ENCODE peak calls at places on chromosomes 3 and 15, in ten cellular contexts. One of them, this sample, is unnamed.

GRCh38 chr15:90955911-90956310 is 1.2 kb downstream of the RCCD1 start:
- DNase-seq in stomach: peak; percentile 66
- DNase-seq in IMR-90: no peak
- DNase-seq in spleen: no peak
- DNase-seq in HCT116: no peak
- DNase-seq in suprapubic skin: no peak
- DNase-seq in tibial nerve: no peak
- DNase-seq in GM12878: no peak
- DNase-seq in transverse colon: peak; percentile 63
- DNase-seq in prostate gland: no peak
- DNase-seq in this sample: no peak

GRCh38 chr15:81859737-81860516 is 185.9 kb downstream of the MEX3B start:
- DNase-seq in suprapubic skin: no peak
- DNase-seq in IMR-90: no peak
- DNase-seq in tibial nerve: no peak
- DNase-seq in transverse colon: no peak
- DNase-seq in prostate gland: peak; percentile 65
- DNase-seq in stomach: no peak
- DNase-seq in spleen: no peak
- DNase-seq in HCT116: no peak
- DNase-seq in GM12878: no peak
- DNase-seq in this sample: no peak

GRCh38 chr15:90680371-90680935 is 36.7 kb upstream of the BLM start:
- DNase-seq in HCT116: no peak
- DNase-seq in IMR-90: peak; percentile 98
- DNase-seq in transverse colon: no peak
- DNase-seq in tibial nerve: peak; percentile 31
- DNase-seq in GM12878: no peak
- DNase-seq in prostate gland: no peak
- DNase-seq in stomach: no peak
- DNase-seq in suprapubic skin: no peak
- DNase-seq in spleen: no peak
- DNase-seq in this sample: no peak

GRCh38 chr3:151086484-151087456 is 1.3 kb downstream of the MED12L start:
- DNase-seq in GM12878: no peak
- DNase-seq in transverse colon: peak; percentile 61
- DNase-seq in IMR-90: peak; percentile 86
- DNase-seq in stomach: peak; percentile 67
- DNase-seq in tibial nerve: peak; percentile 39
- DNase-seq in HCT116: peak; percentile 22
- DNase-seq in prostate gland: peak; percentile 75
- DNase-seq in spleen: peak; percentile 91
- DNase-seq in suprapubic skin: peak; percentile 68
- DNase-seq in this sample: peak; percentile 70

GRCh38 chr3:46979958-46980497 is 562 bp downstream of the NBEAL2 start:
- DNase-seq in IMR-90: no peak
- DNase-seq in prostate gland: no peak
- DNase-seq in HCT116: no peak
- DNase-seq in stomach: no peak
- DNase-seq in GM12878: no peak
- DNase-seq in transverse colon: peak; percentile 39
- DNase-seq in tibial nerve: no peak
- DNase-seq in suprapubic skin: no peak
- DNase-seq in spleen: peak; percentile 92
- DNase-seq in this sample: no peak

GRCh38 chr3:119279101-119279554 is 15.1 kb upstream of the ARHGAP31 start:
- DNase-seq in prostate gland: peak; percentile 57
- DNase-seq in GM12878: no peak
- DNase-seq in stomach: peak; percentile 63
- DNase-seq in tibial nerve: no peak
- DNase-seq in spleen: peak; percentile 66
- DNase-seq in HCT116: no peak
- DNase-seq in IMR-90: no peak
- DNase-seq in transverse colon: peak; percentile 28
- DNase-seq in suprapubic skin: no peak
- DNase-seq in this sample: peak; percentile 75

GRCh38 chr3:20769430-20769829 is 583.4 kb upstream of the SGO1 start:
- DNase-seq in GM12878: no peak
- DNase-seq in transverse colon: no peak
- DNase-seq in spleen: no peak
- DNase-seq in suprapubic skin: no peak
- DNase-seq in tibial nerve: no peak
- DNase-seq in prostate gland: no peak
- DNase-seq in HCT116: no peak
- DNase-seq in IMR-90: no peak
- DNase-seq in stomach: no peak
- DNase-seq in this sample: no peak

GRCh38 chr3:27545061-27545460 is 60.9 kb upstream of the SLC4A7 start:
- DNase-seq in prostate gland: no peak
- DNase-seq in HCT116: no peak
- DNase-seq in GM12878: no peak
- DNase-seq in spleen: no peak
- DNase-seq in transverse colon: no peak
- DNase-seq in IMR-90: no peak
- DNase-seq in suprapubic skin: no peak
- DNase-seq in stomach: no peak
- DNase-seq in tibial nerve: no peak
- DNase-seq in this sample: no peak

GRCh38 chr15:66820474-66821258 is 118.6 kb downstream of the SMAD6 start:
- DNase-seq in GM12878: no peak
- DNase-seq in HCT116: no peak
- DNase-seq in suprapubic skin: peak; percentile 50
- DNase-seq in spleen: no peak
- DNase-seq in stomach: no peak
- DNase-seq in transverse colon: no peak
- DNase-seq in IMR-90: no peak
- DNase-seq in tibial nerve: no peak
- DNase-seq in prostate gland: no peak
- DNase-seq in this sample: no peak

GRCh38 chr15:44010114-44010513 is 183.3 kb downstream of the WDR76 start:
- DNase-seq in tibial nerve: no peak
- DNase-seq in GM12878: no peak
- DNase-seq in suprapubic skin: no peak
- DNase-seq in IMR-90: peak; percentile 83
- DNase-seq in spleen: no peak
- DNase-seq in stomach: no peak
- DNase-seq in prostate gland: no peak
- DNase-seq in HCT116: no peak
- DNase-seq in transverse colon: no peak
- DNase-seq in this sample: no peak

GRCh38 chr15:73345658-73346057 is 23.1 kb downstream of the HCN4 start:
- DNase-seq in HCT116: no peak
- DNase-seq in transverse colon: no peak
- DNase-seq in prostate gland: no peak
- DNase-seq in suprapubic skin: no peak
- DNase-seq in GM12878: no peak
- DNase-seq in IMR-90: no peak
- DNase-seq in spleen: no peak
- DNase-seq in stomach: no peak
- DNase-seq in tibial nerve: no peak
- DNase-seq in this sample: no peak

GRCh38 chr15:73352082-73352481 is 16.7 kb downstream of the HCN4 start:
- DNase-seq in prostate gland: no peak
- DNase-seq in transverse colon: no peak
- DNase-seq in tibial nerve: no peak
- DNase-seq in GM12878: no peak
- DNase-seq in HCT116: no peak
- DNase-seq in suprapubic skin: no peak
- DNase-seq in spleen: no peak
- DNase-seq in stomach: no peak
- DNase-seq in IMR-90: no peak
- DNase-seq in this sample: no peak

GRCh38 chr15:73353734-73354133 is 15.0 kb downstream of the HCN4 start:
- DNase-seq in GM12878: no peak
- DNase-seq in tibial nerve: no peak
- DNase-seq in stomach: no peak
- DNase-seq in spleen: no peak
- DNase-seq in HCT116: no peak
- DNase-seq in prostate gland: no peak
- DNase-seq in IMR-90: no peak
- DNase-seq in suprapubic skin: no peak
- DNase-seq in transverse colon: no peak
- DNase-seq in this sample: no peak

GRCh38 chr15:73346735-73347312 is 21.9 kb downstream of the HCN4 start:
- DNase-seq in GM12878: no peak
- DNase-seq in prostate gland: peak; percentile 46
- DNase-seq in stomach: peak; percentile 74
- DNase-seq in IMR-90: peak; percentile 20
- DNase-seq in HCT116: peak; percentile 13
- DNase-seq in tibial nerve: no peak
- DNase-seq in transverse colon: peak; percentile 65
- DNase-seq in suprapubic skin: no peak
- DNase-seq in spleen: no peak
- DNase-seq in this sample: peak; percentile 75

GRCh38 chr15:73349191-73349590 is 19.6 kb downstream of the HCN4 start:
- DNase-seq in transverse colon: no peak
- DNase-seq in IMR-90: no peak
- DNase-seq in suprapubic skin: no peak
- DNase-seq in stomach: no peak
- DNase-seq in tibial nerve: no peak
- DNase-seq in prostate gland: no peak
- DNase-seq in spleen: no peak
- DNase-seq in GM12878: no peak
- DNase-seq in HCT116: no peak
- DNase-seq in this sample: no peak
- TF ChIP-seq CTCF in transverse colon: no peak
- TF ChIP-seq CTCF in IMR-90: no peak
- TF ChIP-seq CTCF in suprapubic skin: no peak
- TF ChIP-seq CTCF in stomach: no peak
- TF ChIP-seq CTCF in tibial nerve: no peak
- TF ChIP-seq CTCF in prostate gland: no peak
- TF ChIP-seq CTCF in spleen: no peak
- TF ChIP-seq CTCF in GM12878: no peak
- TF ChIP-seq CTCF in HCT116: no peak
- TF ChIP-seq CTCF in this sample: no peak

GRCh38 chr15:71109890-71110289 is 5.4 kb upstream of the THSD4 start:
- DNase-seq in transverse colon: no peak
- DNase-seq in IMR-90: no peak
- DNase-seq in prostate gland: no peak
- DNase-seq in tibial nerve: no peak
- DNase-seq in GM12878: no peak
- DNase-seq in stomach: no peak
- DNase-seq in spleen: no peak
- DNase-seq in suprapubic skin: no peak
- DNase-seq in HCT116: no peak
- DNase-seq in this sample: no peak

GRCh38 chr15:71114066-71114680 is 1.1 kb upstream of the THSD4 start:
- DNase-seq in suprapubic skin: no peak
- DNase-seq in transverse colon: no peak
- DNase-seq in IMR-90: no peak
- DNase-seq in GM12878: no peak
- DNase-seq in stomach: no peak
- DNase-seq in prostate gland: no peak
- DNase-seq in spleen: no peak
- DNase-seq in tibial nerve: no peak
- DNase-seq in HCT116: no peak
- DNase-seq in this sample: no peak

GRCh38 chr15:71111950-71112349 is 3.3 kb upstream of the THSD4 start:
- DNase-seq in stomach: no peak
- DNase-seq in prostate gland: no peak
- DNase-seq in IMR-90: no peak
- DNase-seq in suprapubic skin: no peak
- DNase-seq in GM12878: no peak
- DNase-seq in transverse colon: no peak
- DNase-seq in HCT116: no peak
- DNase-seq in tibial nerve: no peak
- DNase-seq in spleen: no peak
- DNase-seq in this sample: no peak

GRCh38 chr15:71110800-71111565 is 4.3 kb upstream of the THSD4 start:
- DNase-seq in suprapubic skin: no peak
- DNase-seq in HCT116: no peak
- DNase-seq in transverse colon: no peak
- DNase-seq in stomach: no peak
- DNase-seq in IMR-90: no peak
- DNase-seq in GM12878: no peak
- DNase-seq in spleen: no peak
- DNase-seq in prostate gland: no peak
- DNase-seq in tibial nerve: no peak
- DNase-seq in this sample: no peak

GRCh38 chr15:71112429-71112828 is 2.8 kb upstream of the THSD4 start:
- DNase-seq in IMR-90: peak; percentile 41
- DNase-seq in GM12878: no peak
- DNase-seq in stomach: no peak
- DNase-seq in transverse colon: no peak
- DNase-seq in suprapubic skin: no peak
- DNase-seq in prostate gland: no peak
- DNase-seq in spleen: no peak
- DNase-seq in tibial nerve: no peak
- DNase-seq in HCT116: no peak
- DNase-seq in this sample: no peak
- H3K4me3 ChIP-seq in IMR-90: no peak overlapping the region
- H3K4me3 ChIP-seq in GM12878: no peak overlapping the region
- H3K4me3 ChIP-seq in stomach: no peak overlapping the region
- H3K4me3 ChIP-seq in transverse colon: no peak overlapping the region
- H3K4me3 ChIP-seq in suprapubic skin: no peak overlapping the region
- H3K4me3 ChIP-seq in prostate gland: no peak overlapping the region
- H3K4me3 ChIP-seq in spleen: no peak overlapping the region
- H3K4me3 ChIP-seq in tibial nerve: no peak overlapping the region
- H3K4me3 ChIP-seq in HCT116: no peak overlapping the region
- H3K4me3 ChIP-seq in this sample: no peak overlapping the region

DNA sequence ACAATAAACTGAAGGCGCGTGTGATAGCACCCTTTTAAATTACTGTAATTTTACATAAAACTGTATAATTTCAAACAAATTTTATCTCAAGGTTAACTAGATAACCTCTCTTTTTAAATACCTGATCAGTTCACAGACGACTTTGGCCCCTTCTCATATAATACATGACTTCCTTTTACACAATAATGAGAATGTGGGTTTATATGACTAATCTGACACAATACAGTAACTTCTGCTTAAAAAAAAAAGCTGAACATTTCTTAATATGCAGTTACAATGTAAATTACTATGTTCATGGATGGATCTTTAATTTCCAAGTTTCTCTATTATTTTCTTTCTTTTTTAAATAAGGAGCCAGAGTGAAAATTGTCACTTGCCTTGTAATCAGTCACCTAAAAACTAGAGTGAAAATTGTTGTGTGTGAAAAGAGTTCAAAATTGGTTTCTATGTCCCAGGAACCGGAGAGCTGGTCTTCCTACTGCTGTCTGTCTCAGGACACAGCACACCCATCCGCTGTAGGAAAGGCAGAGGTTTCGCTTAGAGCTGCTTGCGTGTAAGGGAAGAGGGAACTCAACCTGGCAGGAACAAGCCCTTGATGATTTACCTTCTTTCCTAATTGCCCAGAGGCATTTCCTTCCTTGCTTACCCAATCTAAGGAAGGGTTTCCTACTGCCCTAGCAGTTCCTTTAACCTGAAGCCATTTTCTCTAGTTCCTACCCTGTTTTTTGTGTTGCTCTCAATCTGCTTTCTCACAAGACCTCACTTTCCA is 33.3 kb downstream of the PLD1 start:
- DNase-seq in prostate gland: no peak
- DNase-seq in IMR-90: no peak
- DNase-seq in GM12878: no peak
- DNase-seq in suprapubic skin: no peak
- DNase-seq in stomach: no peak
- DNase-seq in tibial nerve: no peak
- DNase-seq in transverse colon: no peak
- DNase-seq in HCT116: no peak
- DNase-seq in spleen: no peak
- DNase-seq in this sample: no peak
- TF ChIP-seq POLR2A in prostate gland: no peak
- TF ChIP-seq POLR2A in IMR-90: no peak
- TF ChIP-seq POLR2A in GM12878: no peak
- TF ChIP-seq POLR2A in suprapubic skin: no peak
- TF ChIP-seq POLR2A in stomach: no peak
- TF ChIP-seq POLR2A in tibial nerve: no peak
- TF ChIP-seq POLR2A in transverse colon: no peak
- TF ChIP-seq POLR2A in HCT116: no peak
- TF ChIP-seq POLR2A in spleen: no peak
- TF ChIP-seq POLR2A in this sample: no peak

GRCh38 chr3:77042892-77043291 is 3.0 kb downstream of the ROBO2 start:
- DNase-seq in IMR-90: no peak
- DNase-seq in suprapubic skin: no peak
- DNase-seq in tibial nerve: no peak
- DNase-seq in spleen: no peak
- DNase-seq in HCT116: no peak
- DNase-seq in transverse colon: no peak
- DNase-seq in prostate gland: no peak
- DNase-seq in stomach: no peak
- DNase-seq in GM12878: no peak
- DNase-seq in this sample: no peak
- TF ChIP-seq CTCF in IMR-90: no peak
- TF ChIP-seq CTCF in suprapubic skin: no peak
- TF ChIP-seq CTCF in tibial nerve: no peak
- TF ChIP-seq CTCF in spleen: no peak
- TF ChIP-seq CTCF in HCT116: no peak
- TF ChIP-seq CTCF in transverse colon: no peak
- TF ChIP-seq CTCF in prostate gland: no peak
- TF ChIP-seq CTCF in stomach: no peak
- TF ChIP-seq CTCF in GM12878: no peak
- TF ChIP-seq CTCF in this sample: no peak